ENCODE peak calls at places on chromosomes 4 and X, in ten cellular contexts. I is heart right ventricle, E is GM13976, B is progenitor cell of endocrine pancreas, O is SK-N-SH, A is mucosa of descending colon, Q is astrocyte of the cerebellum, V is endothelial cell, Y is suprapubic skin, S is fibroblast of lung. D is an unnamed sample.

GRCh38 chr4:4386736-4387392 is at the start of gene NSG1:
- DNase-seq in V (peak), Q (no peak), B (peak), E (no peak), O (no peak), I (no peak), Y (no peak), A (no peak), S (no peak), D (no peak)

GRCh38 chrX:144732588-144732987 is 514.7 kb upstream of the SPANXN1 start:
- DNase-seq in Y (no peak), S (no peak), E (no peak), I (no peak), Q (no peak), B (no peak), V (no peak), A (no peak), O (no peak), D (no peak)

GRCh38 chr4:77921701-77922100 is 59.1 kb downstream of the MRPL1 start:
- DNase-seq in S (peak), V (no peak), I (no peak), O (no peak), Q (peak), E (no peak), A (no peak), B (no peak), Y (no peak), D (no peak)

GRCh38 chrX:8067754-8068469 is 103.2 kb downstream of the VCX2 start:
- DNase-seq in E (no peak), Y (no peak), B (no peak), V (no peak), I (no peak), Q (no peak), O (no peak), A (no peak), S (peak), D (no peak)

GRCh38 chr4:113732923-113733527 is 28.5 kb downstream of the CAMK2D start:
- DNase-seq in S (no peak), V (no peak), I (no peak), Y (no peak), E (no peak), O (no peak), B (no peak), Q (no peak), A (no peak), D (no peak)

GRCh38 chr4:88027611-88028608 is 20.5 kb downstream of the PKD2 start:
- DNase-seq in O (no peak), V (no peak), A (no peak), E (no peak), Q (peak), S (peak), I (no peak), Y (no peak), B (no peak), D (no peak)

GRCh38 chrX:104972737-104973136 is 247.8 kb downstream of the TEX13A start:
- DNase-seq in Y (no peak), I (no peak), E (no peak), B (no peak), Q (no peak), S (peak), V (no peak), A (no peak), O (no peak), D (no peak)

GRCh38 chr4:53507671-53508286 is 83.5 kb downstream of the LNX1 start:
- DNase-seq in O (no peak), V (no peak), B (no peak), A (no peak), Y (no peak), S (peak), E (no peak), Q (peak), I (peak), D (no peak)

GRCh38 chr4:75653845-75654503 is 19.2 kb downstream of the G3BP2 start:
- DNase-seq in Q (no peak), V (peak), A (no peak), I (no peak), E (no peak), Y (no peak), S (peak), B (no peak), O (peak), D (no peak)

GRCh38 chr4:128163177-128164117 is 102.3 kb downstream of the LARP1B start:
- DNase-seq in S (peak), V (no peak), A (no peak), O (no peak), Q (peak), I (no peak), B (no peak), Y (no peak), E (no peak), D (no peak)

GRCh38 chr4:103076777-103077347 is 301 bp upstream of the SLC9B2 start:
- DNase-seq in I (no peak), B (no peak), O (peak), Q (no peak), V (no peak), S (no peak), E (no peak), Y (no peak), A (no peak), D (no peak)

GRCh38 chr4:103075435-103075893 is 1.1 kb downstream of the SLC9B2 start:
- DNase-seq in Y (no peak), V (no peak), O (peak), I (no peak), E (no peak), B (no peak), Q (no peak), A (no peak), S (peak), D (no peak)

GRCh38 chr4:103074598-103075434 is 1.7 kb downstream of the SLC9B2 start:
- DNase-seq in Y (no peak), B (no peak), A (no peak), S (peak), E (peak), Q (no peak), V (no peak), O (no peak), I (no peak), D (no peak)

GRCh38 chr4:103074039-103074438 is 2.5 kb downstream of the SLC9B2 start:
- DNase-seq in A (no peak), S (no peak), Q (no peak), E (no peak), O (no peak), V (no peak), I (no peak), Y (no peak), B (no peak), D (no peak)

GRCh38 chr4:103075894-103076776 is at the start of gene SLC9B2:
- DNase-seq in E (peak), V (peak), A (peak), B (peak), Q (no peak), S (peak), O (peak), Y (peak), I (peak), D (peak)
- TF ChIP-seq CTCF in E (no peak), V (no peak), A (no peak), B (no peak), Q (peak), S (no peak), O (peak), Y (no peak), I (peak), D (no peak)

GRCh38 chrX:107470198-107470597 is 20.7 kb downstream of the FRMPD3 start:
- DNase-seq in A (no peak), E (no peak), S (no peak), B (no peak), I (no peak), Y (no peak), V (no peak), Q (no peak), O (no peak), D (no peak)

GRCh38 chrX:107465932-107466620 is 16.6 kb downstream of the FRMPD3 start:
- DNase-seq in Y (no peak), B (no peak), E (no peak), I (no peak), V (no peak), O (no peak), S (no peak), A (no peak), Q (no peak), D (no peak)

GRCh38 chrX:107467271-107467670 is 17.8 kb downstream of the FRMPD3 start:
- DNase-seq in I (no peak), V (no peak), E (no peak), Y (no peak), Q (no peak), S (no peak), B (no peak), A (no peak), O (no peak), D (no peak)

GRCh38 chrX:107470971-107471370 is 21.5 kb downstream of the FRMPD3 start:
- DNase-seq in V (no peak), O (no peak), E (no peak), A (no peak), B (no peak), Y (no peak), I (no peak), Q (no peak), S (no peak), D (no peak)
- TF ChIP-seq CTCF in V (no peak), O (no peak), E (no peak), A (no peak), B (peak), Y (no peak), I (no peak), Q (no peak), S (no peak), D (no peak)

GRCh38 chr4:170589597-170590191 is 499.9 kb upstream of the AADAT start:
- DNase-seq in V (no peak), O (peak), A (no peak), Y (no peak), Q (no peak), B (no peak), E (peak), I (no peak), S (no peak), D (no peak)
- TF ChIP-seq CTCF in V (peak), O (peak), A (no peak), Y (no peak), Q (peak), B (peak), E (no peak), I (no peak), S (no peak), D (no peak)

DNA sequence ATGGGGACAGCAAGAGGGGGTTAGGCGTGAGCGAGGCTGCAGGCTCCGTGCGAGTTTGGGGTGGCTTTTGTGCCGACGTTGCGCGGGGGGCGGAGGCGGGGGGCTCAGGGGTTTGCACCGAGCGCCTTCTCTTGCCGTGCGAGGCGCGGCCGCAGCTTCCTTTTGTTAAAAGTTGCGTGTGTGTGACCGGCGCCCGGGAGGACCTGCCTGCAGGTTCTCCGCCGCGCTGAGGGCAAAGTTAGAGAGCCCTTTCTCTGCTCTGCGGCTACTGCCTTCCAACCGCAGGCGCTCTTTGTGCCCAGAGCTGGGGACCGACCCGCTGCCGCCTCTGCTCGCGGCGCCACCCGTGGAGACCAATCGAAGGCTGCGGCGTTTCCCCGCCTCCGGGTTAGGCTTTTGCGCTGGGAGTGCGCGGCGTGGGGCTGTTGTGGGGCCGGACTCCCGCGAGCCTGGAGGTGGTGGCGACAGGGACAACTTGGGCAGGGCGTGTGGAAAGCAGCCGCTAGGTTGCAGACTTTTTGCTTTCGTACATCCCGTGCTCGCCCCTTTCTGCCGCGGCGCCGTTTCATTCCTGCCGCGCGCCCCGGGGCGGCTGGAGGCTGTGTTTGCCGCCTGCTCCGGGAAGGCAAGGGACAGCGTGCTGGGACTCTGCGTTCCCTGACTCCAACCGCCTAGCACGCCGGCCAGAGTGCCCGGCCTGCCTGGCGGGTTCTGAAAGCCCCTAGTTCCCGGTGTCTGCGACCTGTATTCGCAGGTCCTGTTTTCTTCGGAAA is 750 bp downstream of the KIT start:
- DNase-seq in A (peak), Q (peak), Y (peak), B (peak), I (peak), V (peak), E (peak), S (peak), O (peak), D (peak)
- TF ChIP-seq CTCF in A (no peak), Q (peak), Y (no peak), B (peak), I (peak), V (no peak), E (no peak), S (peak), O (peak), D (no peak)

GRCh38 chrX:38628587-38628986 is 67.2 kb downstream of the TSPAN7 start:
- DNase-seq in Q (no peak), I (no peak), E (no peak), B (no peak), Y (no peak), A (no peak), S (no peak), V (no peak), O (no peak), D (no peak)

GRCh38 chrX:38632516-38632915 is 71.2 kb downstream of the TSPAN7 start:
- DNase-seq in S (no peak), I (no peak), V (no peak), O (no peak), E (no peak), A (no peak), B (no peak), Y (no peak), Q (no peak), D (no peak)

GRCh38 chrX:38627683-38628082 is 66.3 kb downstream of the TSPAN7 start:
- DNase-seq in O (peak), A (no peak), B (no peak), Y (no peak), I (no peak), Q (no peak), V (peak), S (peak), E (peak), D (no peak)
- TF ChIP-seq CTCF in O (peak), A (no peak), B (peak), Y (no peak), I (peak), Q (peak), V (peak), S (peak), E (peak), D (peak)